ENCODE peak calls at places on chromosomes 4 and X, in seven cellular contexts. A, Q, V, H, O, D and G are unnamed samples. For H3K4me1, the result is how much of the 10 kb centered on the place peaks cover.

GRCh38 chrX:46758956-46759644 is at the start of gene SLC9A7:
- DNase-seq in O (peak), H (peak), A (peak), Q (peak), D (peak), V (peak), G (peak)

GRCh38 chr4:141153751-141154510 is 20.7 kb upstream of the RNF150 start:
- DNase-seq in A (no peak), O (peak), Q (peak), D (no peak), V (peak), H (no peak), G (no peak)

GRCh38 chrX:153065389-153065788 is 6.9 kb upstream of the PNMA6A start:
- DNase-seq in O (no peak), H (no peak), A (no peak), Q (no peak), V (no peak), D (no peak), G (no peak)

GRCh38 chrX:63475200-63475599 is 124.1 kb upstream of the SPIN4 start:
- DNase-seq in Q (no peak), O (no peak), V (no peak), H (no peak), D (no peak), A (peak), G (no peak)

GRCh38 chrX:96407043-96407442 is 277.6 kb upstream of the DIAPH2 start:
- DNase-seq in V (no peak), A (peak), D (peak), Q (no peak), H (no peak), O (peak), G (no peak)

GRCh38 chrX:151505796-151506195 is 57.7 kb upstream of the PASD1 start:
- DNase-seq in O (no peak), Q (peak), H (no peak), A (peak), D (no peak), V (peak), G (peak)

GRCh38 chrX:115233497-115234219 is at the start of gene LRCH2:
- DNase-seq in D (peak), H (peak), V (peak), Q (peak), A (peak), O (peak), G (no peak)

GRCh38 chr4:182925298-182925738 is 8.1 kb upstream of the DCTD start:
- DNase-seq in D (peak), O (peak), H (no peak), Q (peak), V (peak), A (peak), G (peak)

GRCh38 chrX:88613338-88613737 is 133.7 kb upstream of the CPXCR1 start:
- DNase-seq in A (peak), O (no peak), V (peak), D (no peak), H (no peak), Q (peak), G (no peak)

GRCh38 chr4:110904435-110905050 is 281.7 kb upstream of the PITX2 start:
- DNase-seq in D (no peak), H (no peak), Q (no peak), O (peak), A (no peak), V (no peak), G (no peak)

GRCh38 chr4:146661368-146661767 is 22.7 kb downstream of the POU4F2 start:
- DNase-seq in Q (no peak), H (no peak), D (no peak), O (no peak), A (no peak), V (peak), G (no peak)

GRCh38 chrX:119427795-119428185 is 28.7 kb downstream of the SLC25A43 start:
- DNase-seq in Q (no peak), H (no peak), A (no peak), V (no peak), O (no peak), D (no peak), G (no peak)

GRCh38 chrX:119423631-119424030 is 24.5 kb downstream of the SLC25A43 start:
- DNase-seq in A (no peak), D (no peak), V (no peak), O (peak), H (no peak), Q (no peak), G (no peak)

GRCh38 chrX:119429471-119429870 is 30.3 kb downstream of the SLC25A43 start:
- DNase-seq in H (no peak), O (no peak), D (no peak), A (no peak), Q (no peak), V (no peak), G (no peak)

GRCh38 chrX:119425050-119425449 is 25.9 kb downstream of the SLC25A43 start:
- DNase-seq in A (no peak), V (no peak), H (no peak), Q (no peak), D (no peak), O (no peak), G (no peak)

DNA sequence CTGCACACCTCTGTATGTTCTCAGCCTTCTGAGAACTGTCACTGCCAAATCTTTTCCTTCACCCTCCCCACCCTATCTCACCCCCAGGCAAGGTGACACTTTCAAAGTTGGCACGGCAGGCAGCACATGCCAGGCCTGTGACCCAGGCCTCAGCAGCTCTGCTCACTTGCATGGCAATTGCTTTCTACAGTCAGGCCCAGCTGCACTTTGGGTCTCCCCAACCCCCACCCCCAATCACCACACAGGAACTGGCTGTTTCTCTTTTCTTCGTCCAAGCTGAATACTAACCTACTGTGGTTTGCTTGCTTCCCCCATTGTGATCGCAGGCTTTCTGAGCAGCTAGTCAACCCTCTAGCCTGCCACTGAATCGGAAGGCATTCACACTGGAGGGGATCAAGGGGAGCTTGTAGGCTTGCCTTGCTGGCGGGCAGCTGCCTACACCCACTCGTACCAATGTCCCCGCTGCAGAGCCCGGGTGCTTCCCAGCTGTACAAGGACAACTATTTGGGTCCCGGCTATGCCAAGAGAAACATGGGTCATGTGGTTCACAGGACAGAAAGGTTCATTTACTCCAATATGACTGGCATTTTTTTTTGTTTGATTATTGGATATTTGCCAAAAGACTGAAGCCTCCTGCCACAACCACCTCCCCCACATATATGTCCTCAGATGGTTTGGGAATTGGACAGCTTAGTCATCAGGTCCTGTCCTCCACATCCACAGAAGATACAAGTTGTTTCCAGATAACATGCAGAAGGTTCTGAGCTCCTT is 28.1 kb downstream of the SLC25A43 start:
- DNase-seq in O (peak), H (no peak), Q (no peak), D (no peak), V (no peak), A (peak), G (no peak)
- H3K27ac ChIP-seq in O (no peak), H (no peak), Q (no peak), D (no peak), V (no peak), A (no peak), G (no peak)

GRCh38 chrX:99857455-99857854 is 552.6 kb downstream of the PCDH19 start:
- DNase-seq in V (peak), D (no peak), H (no peak), O (no peak), A (peak), Q (peak), G (no peak)
- TF ChIP-seq CTCF in V (no peak), D (no peak), H (no peak), O (no peak), A (peak), Q (peak), G (no peak)

GRCh38 chr4:94545296-94545695 is 93.6 kb downstream of the PDLIM5 start:
- DNase-seq in O (peak), H (no peak), D (no peak), Q (no peak), A (no peak), V (no peak), G (peak)
- H3K4me1 ChIP-seq in O (under half), H (under half), D (under half), Q (under half), A (under half), V (under half), G (under half)

DNA sequence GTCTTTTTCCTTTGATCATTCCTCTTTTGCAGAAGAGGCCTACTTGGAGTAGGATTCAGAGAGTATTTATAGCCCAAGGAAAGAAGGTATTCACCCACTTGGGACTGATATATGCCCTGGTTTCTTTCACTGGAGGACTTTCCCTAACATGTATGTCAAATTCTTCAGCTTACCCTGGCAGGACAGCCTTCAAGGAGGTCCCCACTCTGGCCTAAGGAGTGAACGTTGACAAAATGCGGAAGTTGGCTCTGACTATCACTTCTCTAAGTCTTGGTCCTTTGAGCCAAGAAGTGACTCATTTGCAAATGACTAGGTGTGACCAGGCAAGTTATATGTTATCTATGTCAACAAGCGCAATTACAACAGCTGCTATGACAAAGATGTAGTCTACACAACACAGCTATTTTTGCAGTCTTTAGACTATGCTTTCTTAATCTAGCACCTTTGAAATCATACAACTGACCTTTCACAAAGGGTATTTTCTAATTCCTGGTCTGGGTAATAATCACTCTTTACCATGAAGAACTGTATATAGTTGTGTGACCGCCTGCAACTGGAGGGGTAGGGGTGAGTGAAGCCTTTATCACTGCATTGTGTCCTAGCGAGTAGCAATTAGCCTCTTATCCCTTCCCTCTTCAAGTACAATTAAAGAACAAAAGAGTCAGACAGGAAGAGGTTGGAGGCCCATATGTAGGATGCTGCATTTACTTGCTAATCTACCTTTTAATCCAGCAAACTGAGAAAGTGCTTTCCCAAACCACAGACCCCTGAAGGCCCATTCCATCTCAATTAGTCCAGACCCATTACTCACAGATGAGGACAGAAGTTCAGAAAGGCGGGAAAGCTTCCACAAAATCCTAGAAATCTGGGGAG is 50.1 kb downstream of the RASGEF1B start:
- DNase-seq in V (no peak), H (no peak), Q (no peak), O (peak), D (peak), A (peak), G (peak)
- H3K27ac ChIP-seq in V (no peak), H (no peak), Q (no peak), O (peak), D (peak), A (peak), G (peak)

GRCh38 chrX:140664939-140665338 is 44.6 kb upstream of the LINC00632 start:
- DNase-seq in H (no peak), Q (peak), O (peak), A (no peak), D (no peak), V (peak), G (no peak)

DNA sequence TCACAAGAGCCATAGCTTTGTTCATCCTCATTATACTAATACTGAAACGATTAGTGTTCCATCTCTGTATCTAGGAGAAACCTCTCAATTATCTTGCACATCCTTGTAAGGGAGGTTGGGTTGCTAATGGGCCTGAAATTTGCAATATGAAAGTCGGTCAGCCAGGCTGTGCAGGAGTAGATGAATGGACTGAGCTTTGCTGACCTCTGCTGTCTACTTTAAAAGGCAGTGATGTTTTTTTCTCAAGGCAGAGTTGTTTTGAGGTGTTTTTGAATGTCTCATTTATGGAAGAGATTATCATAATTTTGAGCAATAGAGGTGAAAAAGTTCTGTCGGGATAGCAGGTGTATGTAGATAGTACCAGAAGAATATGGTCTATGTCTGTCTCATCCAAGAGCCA is 47.9 kb upstream of the LINC00632 start:
- DNase-seq in Q (no peak), V (no peak), D (no peak), H (no peak), A (no peak), O (peak), G (no peak)
- TF ChIP-seq CTCF in Q (peak), V (no peak), D (no peak), H (no peak), A (peak), O (peak), G (no peak)

GRCh38 chr4:2927016-2927695 is 36.0 kb downstream of the NOP14 start:
- DNase-seq in D (no peak), A (no peak), O (no peak), V (no peak), Q (no peak), H (peak), G (no peak)

GRCh38 chr4:2927696-2928075 is 35.5 kb downstream of the NOP14 start:
- DNase-seq in D (no peak), A (no peak), Q (no peak), H (no peak), V (no peak), O (no peak), G (no peak)

GRCh38 chr4:2929469-2929868 is 33.7 kb downstream of the NOP14 start:
- DNase-seq in H (no peak), A (no peak), O (no peak), D (no peak), V (no peak), Q (no peak), G (no peak)

GRCh38 chr4:2930135-2930805 is 32.9 kb downstream of the NOP14 start:
- DNase-seq in Q (no peak), D (no peak), O (no peak), V (no peak), H (no peak), A (no peak), G (no peak)

DNA sequence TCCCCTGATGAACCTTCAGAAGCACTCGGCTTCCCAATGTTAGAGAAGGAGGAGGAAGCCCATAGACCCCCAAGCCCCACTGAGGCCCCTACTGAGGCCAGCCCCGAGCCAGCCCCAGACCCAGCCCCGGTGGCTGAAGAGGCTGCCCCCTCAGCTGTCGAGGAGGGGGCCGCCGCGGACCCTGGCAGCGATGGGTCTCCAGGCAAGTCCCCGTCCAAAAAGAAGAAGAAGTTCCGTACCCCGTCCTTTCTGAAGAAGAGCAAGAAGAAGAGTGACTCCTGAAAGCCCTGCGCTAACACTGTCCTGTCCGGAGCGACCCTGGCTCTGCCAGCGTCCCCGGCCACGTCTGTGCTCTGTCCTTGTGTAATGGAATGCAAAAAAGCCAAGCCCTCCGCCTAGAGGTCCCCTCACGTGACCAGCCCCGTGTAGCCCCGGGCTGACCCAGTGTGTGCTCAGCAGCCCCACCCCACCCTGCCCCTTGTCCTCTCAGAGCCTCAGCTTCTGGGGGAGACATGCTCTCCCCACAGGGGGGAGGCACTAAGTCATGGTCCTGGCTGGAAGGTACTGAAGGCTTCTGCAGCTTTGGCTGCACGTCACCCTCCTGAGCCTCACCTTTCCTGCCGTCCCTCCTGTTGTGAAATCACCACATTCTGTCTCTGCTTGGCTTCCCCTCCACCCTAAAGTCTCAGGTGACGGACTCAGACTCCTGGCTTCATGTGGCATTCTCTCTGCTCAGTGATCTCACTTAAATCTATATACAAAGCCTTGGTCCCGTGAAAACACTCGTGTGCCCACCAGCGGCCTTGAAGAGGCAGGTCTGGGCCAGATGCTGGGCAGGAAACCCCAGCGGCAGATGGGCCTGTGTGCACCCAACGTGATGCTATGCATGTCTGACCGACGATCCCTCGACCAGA is 34.7 kb downstream of the NOP14 start:
- DNase-seq in V (no peak), D (no peak), O (no peak), Q (no peak), A (no peak), H (no peak), G (no peak)
- H3K4me1 ChIP-seq in V (under half), D (under half), O (under half), Q (under half), A (under half), H (under half), G (under half)

GRCh38 chr4:185773419-185773818 is 38.6 kb downstream of the SORBS2 start:
- DNase-seq in O (no peak), D (no peak), H (no peak), Q (no peak), V (peak), A (peak), G (no peak)

GRCh38 chr4:185774076-185774731 is 37.8 kb downstream of the SORBS2 start:
- DNase-seq in O (no peak), Q (no peak), D (no peak), A (no peak), H (no peak), V (peak), G (no peak)

GRCh38 chr4:185774815-185775684 is 36.9 kb downstream of the SORBS2 start:
- DNase-seq in Q (no peak), O (peak), D (peak), H (peak), A (peak), V (peak), G (peak)

GRCh38 chr4:185772391-185773093 is 39.5 kb downstream of the SORBS2 start:
- DNase-seq in V (no peak), O (no peak), D (no peak), A (no peak), H (no peak), Q (no peak), G (no peak)

DNA sequence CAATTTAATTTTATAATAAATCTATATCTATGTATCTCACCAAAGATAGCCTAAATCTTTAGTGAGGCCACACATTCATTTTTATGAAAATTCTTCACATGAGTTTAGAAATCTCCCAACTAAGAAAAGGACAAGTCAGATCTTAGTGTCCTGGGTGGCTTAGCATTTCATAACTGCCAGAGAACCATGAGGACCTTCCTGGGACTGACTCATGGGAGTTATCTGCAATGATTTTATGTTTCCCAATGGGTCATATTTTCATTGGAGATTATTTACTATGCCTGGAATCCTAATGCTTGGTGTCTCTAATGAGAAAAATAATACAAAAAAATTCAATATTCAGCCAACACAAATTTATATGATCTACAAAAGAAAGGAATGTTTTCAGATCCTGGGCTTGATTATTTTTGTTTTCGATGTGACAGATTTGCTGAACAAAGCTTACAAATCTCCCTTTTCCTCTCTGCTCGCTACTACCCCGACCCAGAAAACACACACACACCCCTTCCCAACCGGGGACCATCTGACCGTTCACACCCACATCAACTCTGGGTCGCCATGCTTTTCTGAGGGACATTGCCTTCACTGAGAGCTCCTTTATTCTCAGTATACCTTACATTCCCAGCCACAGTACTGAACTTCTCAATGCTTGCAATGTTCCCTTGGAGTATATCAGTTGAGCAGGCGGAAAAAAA is 40.2 kb downstream of the SORBS2 start:
- DNase-seq in Q (no peak), A (no peak), V (no peak), O (no peak), H (no peak), D (no peak), G (no peak)
- H3K27ac ChIP-seq in Q (no peak), A (no peak), V (peak), O (no peak), H (peak), D (no peak), G (no peak)

GRCh38 chr4:46387956-46388355 is 2.0 kb downstream of the GABRA2 start:
- DNase-seq in D (no peak), A (no peak), Q (no peak), O (no peak), H (no peak), V (no peak), G (no peak)
- TF ChIP-seq CTCF in D (no peak), A (peak), Q (no peak), O (no peak), H (no peak), V (no peak), G (peak)